ENCODE peak calls at places on chromosome 7, in four cellular contexts. One of them, this sample, is unnamed.

GRCh38 chr7:156994417-156994816 is 16.0 kb downstream of the MNX1 start:
- DNase-seq in astrocyte: no peak
- DNase-seq in cardiac fibroblast: no peak
- DNase-seq in endodermal cell: no peak
- DNase-seq in this sample: peak; percentile 48

GRCh38 chr7:37482505-37482904 is 33.8 kb upstream of the ELMO1 start:
- DNase-seq in cardiac fibroblast: no peak
- DNase-seq in endodermal cell: no peak
- DNase-seq in astrocyte: no peak
- DNase-seq in this sample: no peak

GRCh38 chr7:95660023-95660434 is 63.7 kb upstream of the PDK4 start:
- DNase-seq in astrocyte: no peak
- DNase-seq in endodermal cell: no peak
- DNase-seq in cardiac fibroblast: peak; percentile 32
- DNase-seq in this sample: no peak

GRCh38 chr7:106462365-106462859 is 177.6 kb upstream of the NAMPT start:
- DNase-seq in astrocyte: no peak
- DNase-seq in cardiac fibroblast: peak; percentile 77
- DNase-seq in endodermal cell: no peak
- DNase-seq in this sample: no peak

GRCh38 chr7:33157781-33158180 is 28.4 kb downstream of the BBS9 start:
- DNase-seq in astrocyte: peak; percentile 5
- DNase-seq in endodermal cell: no peak
- DNase-seq in cardiac fibroblast: no peak
- DNase-seq in this sample: no peak

GRCh38 chr7:149855368-149856305 is 17.5 kb downstream of the ZNF862 start:
- DNase-seq in cardiac fibroblast: peak; percentile 54
- DNase-seq in astrocyte: peak; percentile 90
- DNase-seq in endodermal cell: peak; percentile 90
- DNase-seq in this sample: no peak

GRCh38 chr7:76217942-76218566 is 16.4 kb downstream of the SRRM3 start:
- DNase-seq in astrocyte: no peak
- DNase-seq in cardiac fibroblast: no peak
- DNase-seq in endodermal cell: peak; percentile 77
- DNase-seq in this sample: no peak

GRCh38 chr7:137007001-137007725 is 138.7 kb downstream of the CHRM2 start:
- DNase-seq in cardiac fibroblast: no peak
- DNase-seq in astrocyte: no peak
- DNase-seq in endodermal cell: no peak
- DNase-seq in this sample: no peak

DNA sequence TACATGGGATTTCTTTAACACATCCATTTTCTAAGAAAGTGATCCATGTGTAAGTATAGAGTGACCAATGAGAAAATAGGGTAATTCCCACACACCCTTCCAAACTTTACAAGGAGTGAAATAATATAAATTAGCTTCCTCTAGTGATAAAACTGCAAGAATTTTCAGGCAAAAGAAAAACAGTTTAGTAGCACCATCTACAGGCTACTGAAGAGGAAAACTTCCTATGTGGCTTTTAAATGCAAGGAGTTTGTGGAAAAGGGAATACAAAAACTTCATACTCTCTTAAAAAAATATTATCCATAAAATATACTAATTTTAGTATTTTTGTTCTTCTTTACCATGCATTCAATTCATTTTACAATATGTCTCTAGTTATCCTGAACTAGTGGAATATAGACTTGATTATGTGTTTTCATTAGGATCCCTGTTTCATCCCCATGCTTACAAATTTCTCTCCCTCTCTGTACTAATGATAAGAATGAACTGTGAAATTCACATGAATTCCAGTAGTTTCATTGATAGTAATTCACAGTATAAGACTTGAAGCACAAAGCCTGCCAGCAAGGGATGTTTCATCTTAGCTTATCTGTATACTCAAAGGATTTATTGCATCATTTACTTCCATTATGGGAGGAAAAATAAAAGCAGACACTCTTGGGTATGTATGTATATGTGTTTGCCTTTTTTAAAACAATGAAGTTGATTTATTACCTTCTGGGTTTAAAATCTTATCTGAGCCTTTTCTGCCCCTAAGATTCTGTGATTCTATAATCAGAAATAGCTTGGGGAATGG is 442.9 kb downstream of the AUTS2 start:
- DNase-seq in astrocyte: no peak
- DNase-seq in endodermal cell: no peak
- DNase-seq in cardiac fibroblast: peak; percentile 49
- DNase-seq in this sample: no peak
- TF ChIP-seq CTCF in astrocyte: peak; percentile 39
- TF ChIP-seq CTCF in endodermal cell: peak; percentile 74
- TF ChIP-seq CTCF in cardiac fibroblast: no peak
- TF ChIP-seq CTCF in this sample: peak; percentile 91

DNA sequence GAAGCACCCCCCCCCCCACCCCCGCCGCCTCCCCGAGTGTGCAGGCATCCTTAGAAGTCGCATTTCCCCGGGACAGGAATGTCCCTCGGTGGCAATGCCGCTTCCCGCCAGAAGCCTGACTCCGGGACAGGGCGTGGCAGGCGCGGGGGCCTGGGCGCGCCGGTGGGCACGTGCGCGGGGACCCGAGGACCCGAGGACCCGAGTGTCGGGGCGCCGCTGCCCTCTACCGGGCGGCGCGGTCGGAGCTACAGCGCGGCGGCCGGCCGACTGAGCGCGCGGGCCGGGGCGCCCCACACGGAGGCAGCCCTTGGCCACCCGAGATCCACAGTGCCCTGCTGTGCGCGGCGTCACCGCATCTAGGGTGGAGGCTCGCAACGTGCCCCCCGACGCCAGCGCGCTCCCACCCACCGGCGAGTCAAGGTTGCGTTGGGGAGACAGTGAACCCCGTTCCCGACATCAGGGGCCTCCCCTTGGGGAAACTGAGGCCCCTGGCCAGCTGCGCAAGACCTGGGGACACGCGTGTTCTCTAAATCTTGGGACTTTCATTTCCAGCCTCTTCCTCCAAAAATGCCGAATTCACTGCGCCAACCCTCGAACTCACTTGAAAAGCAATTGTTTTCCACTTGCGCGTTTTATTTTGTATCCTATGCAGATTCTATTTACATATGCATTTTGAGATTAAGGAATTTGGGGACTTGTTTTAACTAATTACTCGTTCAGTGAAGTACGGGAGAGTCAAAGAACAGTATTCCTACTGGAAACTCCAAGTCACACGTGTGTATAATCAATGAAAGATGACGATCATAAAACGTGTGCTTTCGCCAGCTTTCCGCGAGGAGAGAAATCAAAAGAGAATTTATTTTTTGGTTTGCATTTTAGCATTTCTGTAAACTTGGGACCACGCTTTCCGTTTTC is 3.1 kb upstream of the CUX1 start:
- DNase-seq in endodermal cell: peak; percentile 83
- DNase-seq in astrocyte: no peak
- DNase-seq in cardiac fibroblast: peak; percentile 49
- DNase-seq in this sample: no peak
- TF ChIP-seq CTCF in endodermal cell: peak; percentile 73
- TF ChIP-seq CTCF in astrocyte: no peak
- TF ChIP-seq CTCF in cardiac fibroblast: no peak
- TF ChIP-seq CTCF in this sample: peak; percentile 80

GRCh38 chr7:151032936-151033863 is 5.0 kb downstream of the ABCB8 start:
- DNase-seq in astrocyte: no peak
- DNase-seq in cardiac fibroblast: no peak
- DNase-seq in endodermal cell: peak; percentile 58
- DNase-seq in this sample: no peak
- TF ChIP-seq CTCF in astrocyte: no peak
- TF ChIP-seq CTCF in cardiac fibroblast: no peak
- TF ChIP-seq CTCF in endodermal cell: peak; percentile 55
- TF ChIP-seq CTCF in this sample: no peak

GRCh38 chr7:83267141-83267631 is 104.5 kb upstream of the PCLO start:
- DNase-seq in cardiac fibroblast: peak; percentile 14
- DNase-seq in endodermal cell: no peak
- DNase-seq in astrocyte: peak; percentile 6
- DNase-seq in this sample: no peak

GRCh38 chr7:83270407-83270806 is 107.7 kb upstream of the PCLO start:
- DNase-seq in cardiac fibroblast: no peak
- DNase-seq in astrocyte: no peak
- DNase-seq in endodermal cell: no peak
- DNase-seq in this sample: no peak

GRCh38 chr7:83273699-83274098 is 111.0 kb upstream of the PCLO start:
- DNase-seq in astrocyte: no peak
- DNase-seq in endodermal cell: no peak
- DNase-seq in cardiac fibroblast: no peak
- DNase-seq in this sample: no peak

GRCh38 chr7:83276250-83276649 is 113.6 kb upstream of the PCLO start:
- DNase-seq in endodermal cell: no peak
- DNase-seq in cardiac fibroblast: no peak
- DNase-seq in astrocyte: no peak
- DNase-seq in this sample: no peak

DNA sequence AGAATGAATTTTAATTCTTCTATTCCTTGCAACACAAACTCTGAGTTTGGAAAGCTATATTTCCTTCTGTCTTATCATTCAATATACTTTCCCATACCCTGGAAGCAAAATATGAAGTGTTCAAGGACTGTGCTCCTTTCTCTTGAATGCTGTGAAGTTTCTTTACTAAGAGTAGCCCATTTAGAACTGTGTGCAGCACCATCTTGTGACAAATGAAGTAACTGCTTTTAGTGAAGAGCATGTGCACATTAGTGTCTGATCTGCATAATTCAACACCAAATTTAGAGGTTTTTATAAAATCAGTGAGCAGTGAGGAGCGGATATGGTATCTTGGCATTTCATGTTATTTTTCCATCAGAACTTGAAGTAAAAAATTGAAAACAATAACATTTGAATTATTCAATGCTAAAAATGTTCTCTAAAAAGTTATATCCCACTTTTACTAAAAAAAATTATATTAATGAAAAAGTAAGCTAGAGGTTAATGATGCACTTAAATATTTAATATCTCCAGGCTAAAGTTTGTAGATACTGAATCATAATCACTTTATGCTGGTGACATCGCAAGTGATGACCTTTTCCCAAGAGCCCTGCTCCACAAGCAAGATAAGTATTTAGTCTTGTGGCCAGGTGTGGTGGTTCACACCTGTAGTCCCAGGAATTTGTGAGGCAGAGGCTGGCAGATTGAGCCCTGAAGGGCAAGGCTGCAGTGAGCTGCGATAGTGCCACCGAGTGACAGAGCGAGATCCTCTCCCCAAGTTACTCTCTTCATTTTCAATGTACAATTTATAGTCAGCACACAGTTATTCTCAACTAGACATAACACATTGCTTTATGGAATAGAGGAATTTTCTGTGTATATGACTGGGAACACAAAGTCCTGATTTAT is 108.8 kb upstream of the PCLO start:
- DNase-seq in cardiac fibroblast: peak; percentile 52
- DNase-seq in astrocyte: peak; percentile 42
- DNase-seq in endodermal cell: peak; percentile 61
- DNase-seq in this sample: no peak
- TF ChIP-seq CTCF in cardiac fibroblast: peak; percentile 21
- TF ChIP-seq CTCF in astrocyte: peak; percentile 64
- TF ChIP-seq CTCF in endodermal cell: peak; percentile 71
- TF ChIP-seq CTCF in this sample: peak; percentile 86

GRCh38 chr7:41312235-41312634 is 390.7 kb downstream of the INHBA start:
- DNase-seq in astrocyte: no peak
- DNase-seq in cardiac fibroblast: no peak
- DNase-seq in endodermal cell: no peak
- DNase-seq in this sample: no peak

GRCh38 chr7:41319601-41320000 is 383.3 kb downstream of the INHBA start:
- DNase-seq in endodermal cell: no peak
- DNase-seq in astrocyte: no peak
- DNase-seq in cardiac fibroblast: no peak
- DNase-seq in this sample: no peak

GRCh38 chr7:41316410-41316809 is 386.5 kb downstream of the INHBA start:
- DNase-seq in endodermal cell: no peak
- DNase-seq in cardiac fibroblast: no peak
- DNase-seq in astrocyte: peak; percentile 31
- DNase-seq in this sample: no peak

GRCh38 chr7:41313171-41313570 is 389.7 kb downstream of the INHBA start:
- DNase-seq in cardiac fibroblast: no peak
- DNase-seq in astrocyte: no peak
- DNase-seq in endodermal cell: no peak
- DNase-seq in this sample: no peak

GRCh38 chr7:41315764-41316163 is 387.1 kb downstream of the INHBA start:
- DNase-seq in cardiac fibroblast: no peak
- DNase-seq in endodermal cell: peak; percentile 83
- DNase-seq in astrocyte: no peak
- DNase-seq in this sample: no peak
- TF ChIP-seq CTCF in cardiac fibroblast: peak; percentile 41
- TF ChIP-seq CTCF in endodermal cell: peak; percentile 81
- TF ChIP-seq CTCF in astrocyte: no peak
- TF ChIP-seq CTCF in this sample: peak; percentile 51

GRCh38 chr7:64636386-64636785 is 29.5 kb upstream of the ZNF107 start:
- DNase-seq in endodermal cell: no peak
- DNase-seq in astrocyte: no peak
- DNase-seq in cardiac fibroblast: no peak
- DNase-seq in this sample: no peak
- TF ChIP-seq CTCF in endodermal cell: peak; percentile 31
- TF ChIP-seq CTCF in astrocyte: no peak
- TF ChIP-seq CTCF in cardiac fibroblast: peak; percentile 0
- TF ChIP-seq CTCF in this sample: peak; percentile 34

GRCh38 chr7:131425992-131426391 is 98.3 kb downstream of the MKLN1 start:
- DNase-seq in cardiac fibroblast: peak; percentile 23
- DNase-seq in astrocyte: no peak
- DNase-seq in endodermal cell: no peak
- DNase-seq in this sample: no peak

DNA sequence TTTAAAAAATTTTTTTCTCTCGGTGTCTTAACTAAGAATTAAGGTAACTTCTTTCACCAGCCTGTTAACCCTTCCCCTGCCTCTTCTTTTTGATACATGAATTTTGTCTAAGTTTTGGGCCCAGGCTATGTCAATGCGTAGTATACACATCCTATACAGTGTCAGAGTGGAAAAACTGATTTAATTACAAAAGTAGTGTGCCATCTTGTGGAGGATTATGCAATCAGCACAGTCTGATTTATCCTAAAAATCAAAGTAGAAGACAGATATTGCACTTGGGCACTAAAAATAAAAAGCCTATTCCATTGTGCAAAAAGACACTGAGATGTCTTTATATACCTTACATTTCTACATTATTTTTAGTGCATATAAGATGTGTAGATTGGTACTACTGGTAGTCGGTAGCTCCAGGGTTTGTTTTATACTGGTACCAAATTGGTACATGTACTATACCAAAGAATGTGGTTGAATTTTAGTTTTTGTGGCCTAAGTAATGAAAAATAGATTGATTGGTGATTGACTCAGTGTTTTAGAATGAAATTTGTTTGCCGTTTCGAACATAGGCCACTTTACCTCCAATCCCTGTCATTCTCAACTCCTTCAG is 96.6 kb downstream of the MKLN1 start:
- DNase-seq in cardiac fibroblast: peak; percentile 69
- DNase-seq in endodermal cell: no peak
- DNase-seq in astrocyte: peak; percentile 27
- DNase-seq in this sample: no peak
- TF ChIP-seq CTCF in cardiac fibroblast: peak; percentile 56
- TF ChIP-seq CTCF in endodermal cell: peak; percentile 72
- TF ChIP-seq CTCF in astrocyte: peak; percentile 59
- TF ChIP-seq CTCF in this sample: peak; percentile 90

This sample was measured in chondrocyte.